ENCODE peak calls at places on chromosome 14, in four cellular contexts. One of them, this sample, is unnamed.

GRCh38 chr14:50577983-50578382 is 18.0 kb downstream of the ATL1 start:
- DNase-seq in mucosa of gallbladder: no peak
- DNase-seq in islet precursor cell: no peak
- DNase-seq in OCI-LY7: no peak
- DNase-seq in this sample: no peak

GRCh38 chr14:59055439-59056045 is 132.9 kb upstream of the DAAM1 start:
- DNase-seq in OCI-LY7: peak
- DNase-seq in islet precursor cell: no peak
- DNase-seq in mucosa of gallbladder: peak
- DNase-seq in this sample: no peak

GRCh38 chr14:101072070-101072469 is 168.5 kb upstream of the RTL1 start:
- DNase-seq in islet precursor cell: no peak
- DNase-seq in OCI-LY7: no peak
- DNase-seq in mucosa of gallbladder: no peak
- DNase-seq in this sample: peak

GRCh38 chr14:103110681-103111296 is 12.5 kb upstream of the TNFAIP2 start:
- DNase-seq in islet precursor cell: no peak
- DNase-seq in OCI-LY7: no peak
- DNase-seq in mucosa of gallbladder: no peak
- DNase-seq in this sample: no peak

GRCh38 chr14:61460853-61461611 is 139.7 kb downstream of the PRKCH start:
- DNase-seq in OCI-LY7: no peak
- DNase-seq in mucosa of gallbladder: no peak
- DNase-seq in islet precursor cell: peak
- DNase-seq in this sample: no peak

GRCh38 chr14:62409185-62409584 is 636.1 kb downstream of the KCNH5 start:
- DNase-seq in mucosa of gallbladder: no peak
- DNase-seq in islet precursor cell: no peak
- DNase-seq in OCI-LY7: no peak
- DNase-seq in this sample: no peak

GRCh38 chr14:69093551-69094421 is 59.1 kb downstream of the DCAF5 start:
- DNase-seq in OCI-LY7: no peak
- DNase-seq in mucosa of gallbladder: no peak
- DNase-seq in islet precursor cell: peak
- DNase-seq in this sample: no peak

GRCh38 chr14:70011098-70011497 is 131.9 kb downstream of the SMOC1 start:
- DNase-seq in mucosa of gallbladder: no peak
- DNase-seq in islet precursor cell: no peak
- DNase-seq in OCI-LY7: no peak
- DNase-seq in this sample: no peak

GRCh38 chr14:70748422-70748821 is 60.9 kb downstream of the MAP3K9 start:
- DNase-seq in OCI-LY7: no peak
- DNase-seq in mucosa of gallbladder: no peak
- DNase-seq in islet precursor cell: no peak
- DNase-seq in this sample: no peak

GRCh38 chr14:51730674-51731073 is 79.0 kb downstream of the FRMD6 start:
- DNase-seq in islet precursor cell: no peak
- DNase-seq in mucosa of gallbladder: no peak
- DNase-seq in OCI-LY7: no peak
- DNase-seq in this sample: no peak

GRCh38 chr14:80940146-80940545 is 1.4 kb downstream of the CEP128 start:
- DNase-seq in islet precursor cell: no peak
- DNase-seq in mucosa of gallbladder: no peak
- DNase-seq in OCI-LY7: peak
- DNase-seq in this sample: no peak

GRCh38 chr14:102272392-102272791 is 32.6 kb downstream of the MOK start:
- DNase-seq in islet precursor cell: no peak
- DNase-seq in mucosa of gallbladder: no peak
- DNase-seq in OCI-LY7: no peak
- DNase-seq in this sample: no peak

GRCh38 chr14:74698894-74699293 is 14.0 kb downstream of the AREL1 start:
- DNase-seq in islet precursor cell: no peak
- DNase-seq in OCI-LY7: no peak
- DNase-seq in mucosa of gallbladder: no peak
- DNase-seq in this sample: no peak

GRCh38 chr14:34330846-34331245 is 131.2 kb downstream of the SPTSSA start:
- DNase-seq in islet precursor cell: no peak
- DNase-seq in OCI-LY7: no peak
- DNase-seq in mucosa of gallbladder: no peak
- DNase-seq in this sample: peak

GRCh38 chr14:30861200-30861599 is 13.2 kb upstream of the COCH start:
- DNase-seq in mucosa of gallbladder: no peak
- DNase-seq in islet precursor cell: no peak
- DNase-seq in OCI-LY7: no peak
- DNase-seq in this sample: no peak

GRCh38 chr14:95043314-95043713 is 114.0 kb downstream of the DICER1 start:
- DNase-seq in OCI-LY7: no peak
- DNase-seq in mucosa of gallbladder: no peak
- DNase-seq in islet precursor cell: peak
- DNase-seq in this sample: peak

This sample was measured in vagina.